ENCODE peak calls at places on chromosomes 6 and 20, in nine cellular contexts. P is neural progenitor cell, J is heart right ventricle, B is HCT116, U is DND-41, K is neuronal stem cell, N is left lung, M is OCI-LY7, E is transverse colon. G is an unnamed sample. For H3K4me1, the result is how much of the 10 kb centered on the place peaks cover.

GRCh38 chr6:158817298-158818007 is 1.7 kb downstream of the EZR start:
- DNase-seq in P (peak), J (peak), B (no peak), U (peak), K (no peak), N (peak), M (peak), E (peak), G (peak)

GRCh38 chr6:5152417-5152816 is 67.3 kb downstream of the PPP1R3G start:
- DNase-seq in P (no peak), J (no peak), B (no peak), U (no peak), K (no peak), N (no peak), M (no peak), E (no peak), G (no peak)

GRCh38 chr6:6152060-6152459 is 145.3 kb upstream of the NRN1 start:
- DNase-seq in P (peak), J (no peak), B (no peak), U (no peak), K (peak), N (no peak), M (no peak), E (no peak), G (no peak)

GRCh38 chr20:32635764-32636163 is 38.0 kb downstream of the C20orf203 start:
- DNase-seq in P (no peak), J (no peak), B (no peak), U (no peak), K (no peak), N (no peak), M (no peak), E (no peak), G (no peak)

GRCh38 chr6:7541175-7542064 is at the start of gene DSP:
- DNase-seq in P (peak), J (peak), B (peak), U (no peak), K (peak), N (peak), M (no peak), E (peak), G (peak)

GRCh38 chr6:13664703-13665352 is 46.8 kb downstream of the RANBP9 start:
- DNase-seq in P (no peak), J (no peak), B (no peak), U (no peak), K (no peak), N (no peak), M (no peak), E (no peak), G (no peak)

GRCh38 chr6:147765541-147765940 is 257.1 kb downstream of the SAMD5 start:
- DNase-seq in P (no peak), J (no peak), B (no peak), U (no peak), K (no peak), N (no peak), M (no peak), E (no peak), G (no peak)

GRCh38 chr20:51184289-51184688 is 161.4 kb upstream of the KCNG1 start:
- DNase-seq in P (peak), J (no peak), B (no peak), U (no peak), K (no peak), N (no peak), M (no peak), E (no peak), G (no peak)

GRCh38 chr20:19621072-19621471 is 137.0 kb upstream of the RIN2 start:
- DNase-seq in P (no peak), J (no peak), B (no peak), U (no peak), K (no peak), N (no peak), M (no peak), E (no peak), G (no peak)

GRCh38 chr6:23137596-23137995 is 568.2 kb downstream of the HDGFL1 start:
- DNase-seq in P (no peak), J (no peak), B (no peak), U (no peak), K (no peak), N (no peak), M (no peak), E (no peak), G (no peak)

GRCh38 chr6:13479971-13480434 is 7.4 kb downstream of the GFOD1 start:
- DNase-seq in P (no peak), J (no peak), B (no peak), U (no peak), K (no peak), N (no peak), M (no peak), E (no peak), G (no peak)

GRCh38 chr6:166173292-166173951 is 5.8 kb upstream of the TBXT start:
- DNase-seq in P (peak), J (no peak), B (peak), U (peak), K (no peak), N (no peak), M (peak), E (no peak), G (peak)

GRCh38 chr20:44176833-44177533 is 10.0 kb downstream of the JPH2 start:
- DNase-seq in P (no peak), J (no peak), B (no peak), U (no peak), K (no peak), N (no peak), M (no peak), E (peak), G (no peak)

GRCh38 chr6:9801255-9801757 is 613.6 kb downstream of the TFAP2A start:
- DNase-seq in P (no peak), J (no peak), B (no peak), U (no peak), K (no peak), N (no peak), M (no peak), E (no peak), G (no peak)

GRCh38 chr20:54713727-54714126 is 238.3 kb downstream of the DOK5 start:
- DNase-seq in P (no peak), J (no peak), B (no peak), U (no peak), K (no peak), N (no peak), M (no peak), E (no peak), G (no peak)

GRCh38 chr6:473759-474453 is 82.4 kb downstream of the IRF4 start:
- DNase-seq in P (no peak), J (no peak), B (no peak), U (no peak), K (no peak), N (no peak), M (no peak), E (no peak), G (no peak)

GRCh38 chr6:99216959-99217358 is 132.5 kb downstream of the FAXC start:
- DNase-seq in P (no peak), J (no peak), B (no peak), U (no peak), K (no peak), N (no peak), M (no peak), E (no peak), G (no peak)

GRCh38 chr6:19879663-19880062 is 42.5 kb downstream of the ID4 start:
- DNase-seq in P (no peak), J (no peak), B (no peak), U (no peak), K (no peak), N (no peak), M (no peak), E (no peak), G (no peak)

GRCh38 chr20:49508435-49509199 is 26.1 kb upstream of the KCNB1 start:
- DNase-seq in P (peak), J (no peak), B (peak), U (peak), K (peak), N (no peak), M (peak), E (no peak), G (no peak)

GRCh38 chr6:31826793-31827285 is 699 bp upstream of the HSPA1B start:
- DNase-seq in P (peak), J (peak), B (no peak), U (peak), K (no peak), N (peak), M (no peak), E (peak), G (peak)

GRCh38 chr6:28597217-28597835 is 71.6 kb downstream of the GPX5 start:
- DNase-seq in P (peak), J (no peak), B (peak), U (no peak), K (no peak), N (no peak), M (no peak), E (no peak), G (peak)

GRCh38 chr20:3238616-3239025 is 369 bp downstream of the SLC4A11 start:
- DNase-seq in P (peak), J (peak), B (no peak), U (no peak), K (peak), N (no peak), M (peak), E (peak), G (peak)

GRCh38 chr20:20743511-20744169 is 31.2 kb upstream of the RALGAPA2 start:
- DNase-seq in P (peak), J (peak), B (no peak), U (no peak), K (peak), N (peak), M (no peak), E (peak), G (peak)

GRCh38 chr6:56193846-56194245 is 53.5 kb downstream of the COL21A1 start:
- DNase-seq in P (no peak), J (no peak), B (no peak), U (no peak), K (no peak), N (no peak), M (no peak), E (no peak), G (no peak)

GRCh38 chr6:155708100-155708499 is 252.5 kb upstream of the NOX3 start:
- DNase-seq in P (no peak), J (no peak), B (no peak), U (no peak), K (no peak), N (no peak), M (no peak), E (no peak), G (no peak)

GRCh38 chr6:64224819-64225218 is 589.2 kb downstream of the PHF3 start:
- DNase-seq in P (no peak), J (peak), B (no peak), U (no peak), K (no peak), N (no peak), M (no peak), E (no peak), G (no peak)

GRCh38 chr6:52157301-52157930 is 28.8 kb upstream of the IL17A start:
- DNase-seq in P (no peak), J (no peak), B (no peak), U (no peak), K (no peak), N (no peak), M (no peak), E (no peak), G (no peak)

GRCh38 chr6:46983007-46983411 is 59.1 kb downstream of the ADGRF1 start:
- DNase-seq in P (peak), J (no peak), B (no peak), U (no peak), K (no peak), N (no peak), M (no peak), E (no peak), G (no peak)

GRCh38 chr20:41553142-41553879 is 64.9 kb downstream of the CHD6 start:
- DNase-seq in P (no peak), J (no peak), B (no peak), U (no peak), K (no peak), N (no peak), M (no peak), E (no peak), G (no peak)

GRCh38 chr6:18405477-18406293 is 18.5 kb downstream of the RNF144B start:
- DNase-seq in P (no peak), J (no peak), B (no peak), U (no peak), K (no peak), N (no peak), M (no peak), E (no peak), G (no peak)

GRCh38 chr6:14635933-14636599 is 518.5 kb downstream of the CD83 start:
- DNase-seq in P (no peak), J (no peak), B (no peak), U (peak), K (no peak), N (no peak), M (no peak), E (no peak), G (no peak)

GRCh38 chr6:108596947-108597346 is 36.2 kb downstream of the FOXO3 start:
- DNase-seq in P (no peak), J (no peak), B (no peak), U (no peak), K (no peak), N (no peak), M (peak), E (no peak), G (no peak)
- H3K4me1 ChIP-seq in P (under half), J (under half), B (under half), U (under half), K (under half), N (half or more), M (half or more), E (half or more), G (under half)

GRCh38 chr6:35311390-35312075 is 13.9 kb downstream of the DEF6 start:
- DNase-seq in P (no peak), J (no peak), B (no peak), U (peak), K (no peak), N (no peak), M (peak), E (peak), G (no peak)
- H3K4me3 ChIP-seq in P (no peak), J (no peak), B (no peak), U (no peak), K (no peak), N (no peak), M (peak), E (no peak), G (no peak)

DNA sequence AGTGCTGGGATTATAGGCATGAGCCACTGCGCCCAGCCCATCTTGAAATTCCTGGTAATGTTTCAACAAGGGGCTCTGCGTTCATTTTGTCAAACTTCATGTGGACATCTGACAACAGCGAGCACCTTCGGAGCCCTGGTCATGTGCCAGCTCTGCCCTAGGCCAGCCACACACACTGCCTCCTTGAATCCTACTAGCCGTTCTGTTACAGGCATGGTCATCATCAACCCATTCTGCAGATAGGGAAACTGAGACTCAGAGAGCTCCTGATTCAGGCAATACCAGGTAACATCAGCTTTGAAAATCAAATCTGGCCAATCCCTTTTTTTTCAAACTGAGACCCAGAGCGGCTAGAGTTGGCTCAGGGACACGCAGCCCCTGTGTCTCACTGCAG is 41.3 kb downstream of the RBM38 start:
- DNase-seq in P (no peak), J (no peak), B (no peak), U (no peak), K (no peak), N (no peak), M (no peak), E (no peak), G (no peak)
- H3K4me1 ChIP-seq in P (under half), J (under half), B (half or more), U (under half), K (under half), N (half or more), M (half or more), E (under half), G (under half)

GRCh38 chr6:30683980-30684338 is 2.5 kb downstream of the PPP1R18 start:
- DNase-seq in P (no peak), J (no peak), B (no peak), U (peak), K (no peak), N (no peak), M (no peak), E (no peak), G (no peak)
- H3K4me3 ChIP-seq in P (peak), J (peak), B (peak), U (peak), K (peak), N (peak), M (peak), E (peak), G (peak)

GRCh38 chr6:89323461-89324098 is 8.5 kb upstream of the GABRR2 start:
- DNase-seq in P (no peak), J (no peak), B (no peak), U (no peak), K (no peak), N (no peak), M (peak), E (no peak), G (no peak)

GRCh38 chr6:89320012-89320559 is 5.0 kb upstream of the GABRR2 start:
- DNase-seq in P (no peak), J (no peak), B (no peak), U (no peak), K (no peak), N (no peak), M (no peak), E (no peak), G (no peak)

GRCh38 chr6:89321571-89321970 is 6.5 kb upstream of the GABRR2 start:
- DNase-seq in P (no peak), J (no peak), B (no peak), U (no peak), K (no peak), N (peak), M (no peak), E (no peak), G (no peak)

GRCh38 chr6:89324304-89324703 is 9.2 kb upstream of the GABRR2 start:
- DNase-seq in P (no peak), J (no peak), B (no peak), U (no peak), K (no peak), N (no peak), M (no peak), E (no peak), G (no peak)

DNA sequence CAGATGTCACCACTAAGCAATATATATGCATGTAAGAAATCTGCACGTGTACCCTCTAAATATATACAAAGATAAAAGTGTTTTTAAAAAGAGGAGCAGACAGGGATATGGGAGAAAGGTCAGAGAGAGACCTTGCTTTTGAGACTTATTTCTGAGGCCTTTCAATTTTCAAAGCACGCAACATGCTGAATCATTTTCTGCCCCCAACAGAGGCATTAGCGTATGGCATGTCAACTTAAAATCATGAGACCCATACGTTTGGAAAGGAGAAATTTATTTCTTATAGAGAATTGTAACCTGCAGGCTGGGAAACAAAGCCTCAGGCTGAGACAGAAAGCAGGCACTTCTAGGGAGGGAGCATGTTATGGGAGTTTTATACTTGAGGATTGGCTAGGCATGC is 6.0 kb upstream of the GABRR2 start:
- DNase-seq in P (no peak), J (no peak), B (no peak), U (no peak), K (no peak), N (no peak), M (no peak), E (no peak), G (no peak)
- H3K4me1 ChIP-seq in P (under half), J (under half), B (under half), U (under half), K (under half), N (under half), M (under half), E (under half), G (under half)

GRCh38 chr20:46820682-46821081 is 74.0 kb upstream of the EYA2 start:
- DNase-seq in P (no peak), J (no peak), B (no peak), U (no peak), K (no peak), N (no peak), M (no peak), E (peak), G (no peak)

GRCh38 chr20:46816916-46817638 is 77.6 kb upstream of the EYA2 start:
- DNase-seq in P (no peak), J (no peak), B (no peak), U (no peak), K (no peak), N (no peak), M (no peak), E (no peak), G (no peak)

GRCh38 chr20:46811328-46812084 is 83.1 kb upstream of the EYA2 start:
- DNase-seq in P (peak), J (no peak), B (no peak), U (no peak), K (no peak), N (no peak), M (no peak), E (no peak), G (no peak)

GRCh38 chr20:46814366-46815232 is 80.0 kb upstream of the EYA2 start:
- DNase-seq in P (peak), J (no peak), B (peak), U (no peak), K (peak), N (no peak), M (no peak), E (no peak), G (peak)

GRCh38 chr20:46816097-46816496 is 78.5 kb upstream of the EYA2 start:
- DNase-seq in P (no peak), J (no peak), B (no peak), U (no peak), K (no peak), N (no peak), M (no peak), E (no peak), G (no peak)
- H3K4me3 ChIP-seq in P (no peak), J (no peak), B (no peak), U (no peak), K (no peak), N (no peak), M (no peak), E (no peak), G (no peak)

G was measured in HAP-1.